ENCODE peak calls at places on chromosomes 5 and 9, in eight cellular contexts. P is adrenal gland; W is spleen; C is astrocyte; J is coronary artery; N is breast epithelium; A is CD8-positive, alpha-beta memory T cell; Y is GM12865. R is an unnamed sample.
A peak's percentile ranks its signal among the peaks of the same experiment; 100 is the strongest.

GRCh38 chr9:38690574-38690973 is 29.4 kb downstream of the FAM240B start:
- DNase-seq in P (no peak), W (no peak), C (no peak), J (no peak), N (no peak), A (no peak), Y (no peak), R (no peak)

GRCh38 chr5:136030956-136031611 is 2.3 kb downstream of the TGFBI start:
- DNase-seq in P (no peak), W (peak; percentile 61), C (no peak), J (peak; percentile 36), N (no peak), A (no peak), Y (peak; percentile 81), R (no peak)

GRCh38 chr5:30502277-30502676 is 691.2 kb upstream of the CDH6 start:
- DNase-seq in P (no peak), W (no peak), C (peak; percentile 79), J (no peak), N (no peak), A (no peak), Y (no peak), R (no peak)

GRCh38 chr5:134582281-134582680 is 50.3 kb downstream of the SAR1B start:
- DNase-seq in P (no peak), W (no peak), C (no peak), J (no peak), N (peak; percentile 10), A (no peak), Y (no peak), R (no peak)

GRCh38 chr9:124357591-124358361 is 57.5 kb downstream of the PSMB7 start:
- DNase-seq in P (no peak), W (no peak), C (no peak), J (peak; percentile 66), N (no peak), A (no peak), Y (peak; percentile 19), R (no peak)

GRCh38 chr5:1521671-1522600 is 1.8 kb downstream of the LPCAT1 start:
- DNase-seq in P (no peak), W (peak; percentile 83), C (peak; percentile 70), J (peak; percentile 68), N (peak; percentile 48), A (no peak), Y (no peak), R (peak; percentile 5)

GRCh38 chr5:176866913-176867312 is 32.2 kb downstream of the HK3 start:
- DNase-seq in P (no peak), W (no peak), C (no peak), J (no peak), N (no peak), A (no peak), Y (no peak), R (no peak)

GRCh38 chr9:108162664-108163063 is 673.1 kb upstream of the KLF4 start:
- DNase-seq in P (peak; percentile 46), W (no peak), C (peak; percentile 92), J (no peak), N (no peak), A (no peak), Y (no peak), R (no peak)

GRCh38 chr9:76654575-76654974 is 109.7 kb upstream of the PCA3 start:
- DNase-seq in P (no peak), W (no peak), C (peak; percentile 97), J (no peak), N (no peak), A (no peak), Y (no peak), R (no peak)

GRCh38 chr9:8955315-8955714 is 1155.7 kb upstream of the DMAC1 start:
- DNase-seq in P (no peak), W (no peak), C (no peak), J (no peak), N (no peak), A (no peak), Y (no peak), R (no peak)

GRCh38 chr5:141101059-141101458 is 786 bp downstream of the PCDHB3 start:
- DNase-seq in P (no peak), W (no peak), C (no peak), J (no peak), N (no peak), A (no peak), Y (no peak), R (no peak)

GRCh38 chr5:141094481-141095262 is at the start of gene PCDHB2:
- DNase-seq in P (no peak), W (no peak), C (peak; percentile 1), J (no peak), N (no peak), A (no peak), Y (no peak), R (no peak)

GRCh38 chr5:141105350-141105749 is 5.1 kb downstream of the PCDHB3 start:
- DNase-seq in P (no peak), W (no peak), C (no peak), J (no peak), N (no peak), A (no peak), Y (no peak), R (no peak)

GRCh38 chr5:141095263-141095641 is 837 bp downstream of the PCDHB2 start:
- DNase-seq in P (no peak), W (no peak), C (no peak), J (no peak), N (no peak), A (no peak), Y (no peak), R (no peak)

GRCh38 chr5:141100243-141100805 is at the start of gene PCDHB3:
- DNase-seq in P (peak; percentile 10), W (no peak), C (peak; percentile 3), J (no peak), N (no peak), A (no peak), Y (peak; percentile 2), R (peak; percentile 28)
- H3K4me3 ChIP-seq in P (no peak within 1 kb of the TSS), W (peak within 1 kb of the TSS; percentile 30), C (no peak within 1 kb of the TSS), J (peak within 1 kb of the TSS; percentile 34), N (peak within 1 kb of the TSS; percentile 42), A (no peak within 1 kb of the TSS), Y (no peak within 1 kb of the TSS), R (no peak within 1 kb of the TSS)

DNA sequence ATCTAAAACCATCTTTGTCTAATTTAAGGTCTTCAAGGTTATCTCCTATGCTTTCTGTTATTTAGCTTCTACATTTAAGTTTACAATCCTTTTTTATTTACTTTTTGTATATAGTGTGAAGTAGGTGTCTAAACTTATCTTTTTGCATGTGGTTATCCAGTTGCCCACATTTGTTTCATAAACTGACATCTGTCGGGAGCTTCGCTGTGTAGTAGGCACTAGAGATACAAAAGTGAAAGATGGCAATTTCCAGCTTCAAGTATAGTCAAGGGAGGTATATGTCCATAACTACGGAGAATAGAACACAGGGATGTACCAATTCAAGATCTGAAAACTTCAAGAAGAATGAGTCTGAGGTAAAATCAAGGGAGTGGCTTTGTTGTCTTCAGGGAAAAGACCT is 38.7 kb upstream of the ELL2 start:
- DNase-seq in P (no peak), W (no peak), C (no peak), J (no peak), N (no peak), A (no peak), Y (no peak), R (no peak)
- H3K4me3 ChIP-seq in P (no peak overlapping the region), W (no peak overlapping the region), C (no peak overlapping the region), J (no peak overlapping the region), N (no peak overlapping the region), A (no peak overlapping the region), Y (no peak overlapping the region), R (no peak overlapping the region)

GRCh38 chr5:154479944-154480750 is 2.1 kb upstream of the HAND1 start:
- DNase-seq in P (no peak), W (peak; percentile 35), C (no peak), J (no peak), N (no peak), A (no peak), Y (peak; percentile 28), R (no peak)
- H3K4me3 ChIP-seq in P (no peak overlapping the region), W (no peak overlapping the region), C (no peak overlapping the region), J (no peak overlapping the region), N (no peak overlapping the region), A (no peak overlapping the region), Y (no peak overlapping the region), R (no peak overlapping the region)

GRCh38 chr9:5628530-5629311 is at the start of gene RIC1:
- DNase-seq in P (peak; percentile 94), W (peak; percentile 98), C (peak; percentile 84), J (peak; percentile 96), N (peak; percentile 89), A (peak; percentile 85), Y (peak; percentile 97), R (peak; percentile 88)

GRCh38 chr9:5628183-5628529 is 751 bp upstream of the RIC1 start:
- DNase-seq in P (no peak), W (no peak), C (no peak), J (no peak), N (no peak), A (no peak), Y (no peak), R (no peak)

GRCh38 chr9:5624655-5625054 is 4.3 kb upstream of the RIC1 start:
- DNase-seq in P (no peak), W (no peak), C (no peak), J (no peak), N (no peak), A (no peak), Y (peak; percentile 61), R (no peak)

GRCh38 chr9:5625916-5626315 is 3.0 kb upstream of the RIC1 start:
- DNase-seq in P (no peak), W (no peak), C (no peak), J (no peak), N (no peak), A (no peak), Y (no peak), R (no peak)

DNA sequence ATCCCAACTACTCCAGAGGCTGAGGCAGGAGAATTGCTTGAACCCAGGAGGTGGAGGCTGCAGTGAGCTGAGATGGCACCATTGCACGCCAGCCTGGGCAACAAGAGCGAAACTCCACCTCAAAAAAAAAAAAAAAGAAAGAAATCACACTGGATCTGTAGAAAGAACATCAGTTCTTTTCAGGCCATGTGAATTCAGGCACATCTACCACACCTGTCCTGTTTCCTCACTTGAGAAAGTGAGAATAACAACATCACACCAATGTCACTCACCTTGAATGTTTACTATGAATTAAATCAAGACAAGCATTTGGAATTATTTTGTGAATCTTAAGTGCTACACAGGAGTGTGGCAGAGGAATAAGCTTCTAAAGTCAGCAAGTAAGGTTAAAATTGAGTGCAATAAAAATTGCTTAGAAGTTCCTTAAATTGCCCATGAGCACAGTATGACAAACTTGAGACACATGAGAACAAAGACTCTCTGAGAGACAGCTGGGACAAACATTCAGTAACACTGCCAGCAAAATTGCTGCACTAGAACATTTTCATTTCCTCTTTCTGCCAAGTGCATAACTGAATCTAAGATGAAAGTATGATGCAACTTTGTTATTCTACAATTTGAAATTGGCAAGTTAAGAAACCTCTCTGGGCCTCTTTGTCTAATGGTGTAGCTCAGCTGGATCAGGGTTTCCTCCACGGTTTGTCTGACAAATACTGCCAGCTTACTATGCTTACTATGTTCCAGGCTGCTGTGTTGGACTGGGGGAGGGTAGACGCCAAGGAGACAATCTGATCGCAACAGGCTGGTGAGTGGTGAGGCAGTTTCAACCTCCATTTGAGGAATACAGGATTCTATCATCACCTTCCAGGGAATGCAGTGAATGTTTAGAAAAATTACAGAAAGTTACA is 1.9 kb upstream of the RIC1 start:
- DNase-seq in P (peak; percentile 42), W (no peak), C (peak; percentile 61), J (no peak), N (no peak), A (no peak), Y (peak; percentile 94), R (peak; percentile 67)
- H3K4me3 ChIP-seq in P (no peak overlapping the region), W (peak overlapping the region; percentile 78), C (peak overlapping the region; percentile 100), J (peak overlapping the region; percentile 79), N (peak overlapping the region; percentile 96), A (peak overlapping the region; percentile 68), Y (peak overlapping the region; percentile 80), R (peak overlapping the region; percentile 85)

R was measured in DND-41.